ENCODE peak calls at places on chromosomes 1 and 21, in four cellular contexts. K, C, M and I are unnamed samples.

GRCh38 chr1:66571789-66572188 is 37.8 kb downstream of the SGIP1 start:
- DNase-seq in K (no peak), C (no peak), M (no peak), I (no peak)

GRCh38 chr1:38489844-38490270 is 369.7 kb downstream of the RRAGC start:
- DNase-seq in K (no peak), C (peak), M (peak), I (peak)

GRCh38 chr21:15638856-15639549 is 90.8 kb upstream of the USP25 start:
- DNase-seq in K (no peak), C (no peak), M (no peak), I (no peak)

GRCh38 chr1:107668762-107669161 is 296.2 kb downstream of the VAV3 start:
- DNase-seq in K (no peak), C (no peak), M (no peak), I (no peak)

GRCh38 chr1:3618904-3619671 is 5.7 kb upstream of the TPRG1L start:
- DNase-seq in K (peak), C (peak), M (peak), I (peak)

GRCh38 chr1:112594208-112594876 is 24.6 kb downstream of the ST7L start:
- DNase-seq in K (no peak), C (no peak), M (no peak), I (no peak)

GRCh38 chr1:6221210-6221784 is 14.5 kb downstream of the ICMT start:
- DNase-seq in K (no peak), C (no peak), M (no peak), I (no peak)

GRCh38 chr1:19688041-19688842 is 23.6 kb downstream of the HTR6 start:
- DNase-seq in K (no peak), C (no peak), M (peak), I (no peak)

GRCh38 chr1:232226197-232226681 is 403.7 kb downstream of the SIPA1L2 start:
- DNase-seq in K (no peak), C (peak), M (no peak), I (no peak)

GRCh38 chr1:45348020-45348419 is 7.8 kb upstream of the MUTYH start:
- DNase-seq in K (no peak), C (no peak), M (no peak), I (no peak)

GRCh38 chr1:9126511-9126910 is 2.4 kb downstream of the GPR157 start:
- DNase-seq in K (no peak), C (no peak), M (no peak), I (no peak)

GRCh38 chr21:37153935-37154350 is 80.9 kb downstream of the TTC3 start:
- DNase-seq in K (peak), C (peak), M (no peak), I (no peak)

GRCh38 chr1:202959276-202959620 is 1.1 kb upstream of the ADIPOR1 start:
- DNase-seq in K (no peak), C (peak), M (no peak), I (peak)

GRCh38 chr1:92354259-92354658 is 55.4 kb downstream of the RPAP2 start:
- DNase-seq in K (no peak), C (no peak), M (no peak), I (no peak)

GRCh38 chr1:78143673-78144072 is 97.9 kb downstream of the GIPC2 start:
- DNase-seq in K (no peak), C (no peak), M (no peak), I (no peak)

GRCh38 chr1:103788377-103788776 is 38.7 kb downstream of the AMY1C start:
- DNase-seq in K (no peak), C (peak), M (no peak), I (no peak)

DNA sequence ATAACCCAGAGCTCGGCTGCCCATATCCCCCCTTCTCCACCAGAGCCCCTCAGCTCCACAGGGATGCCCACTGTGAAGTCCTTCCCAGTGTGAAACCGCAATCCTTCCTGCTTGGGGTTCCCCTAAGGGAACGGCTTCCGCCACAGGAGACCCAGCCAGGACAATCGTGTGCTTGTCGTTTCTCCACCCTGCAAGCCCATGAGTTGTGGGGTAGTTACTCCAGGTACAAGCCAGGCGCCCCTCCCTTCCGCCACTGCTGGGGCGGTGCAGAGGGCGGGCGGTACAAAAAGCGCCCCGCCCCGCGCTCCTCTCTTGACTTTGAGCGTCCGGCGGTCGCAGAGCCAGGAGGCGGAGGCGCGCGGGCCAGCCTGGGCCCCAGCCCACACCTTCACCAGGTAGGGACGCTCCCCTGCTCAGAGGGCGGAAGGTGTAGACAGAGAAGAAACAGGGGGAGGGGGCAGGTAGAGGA is at the start of gene TINAGL1:
- DNase-seq in K (peak), C (no peak), M (no peak), I (no peak)
- TF ChIP-seq POLR2A in K (peak), C (no peak), M (peak), I (no peak)

GRCh38 chr1:24069817-24070216 is 42.1 kb downstream of the MYOM3 start:
- DNase-seq in K (peak), C (no peak), M (no peak), I (no peak)

GRCh38 chr1:24060482-24060881 is 51.5 kb downstream of the MYOM3 start:
- DNase-seq in K (peak), C (no peak), M (peak), I (no peak)

GRCh38 chr1:24062221-24062620 is 49.7 kb downstream of the MYOM3 start:
- DNase-seq in K (peak), C (no peak), M (peak), I (no peak)

GRCh38 chr1:24067978-24068377 is 44.0 kb downstream of the MYOM3 start:
- DNase-seq in K (no peak), C (no peak), M (no peak), I (no peak)

DNA sequence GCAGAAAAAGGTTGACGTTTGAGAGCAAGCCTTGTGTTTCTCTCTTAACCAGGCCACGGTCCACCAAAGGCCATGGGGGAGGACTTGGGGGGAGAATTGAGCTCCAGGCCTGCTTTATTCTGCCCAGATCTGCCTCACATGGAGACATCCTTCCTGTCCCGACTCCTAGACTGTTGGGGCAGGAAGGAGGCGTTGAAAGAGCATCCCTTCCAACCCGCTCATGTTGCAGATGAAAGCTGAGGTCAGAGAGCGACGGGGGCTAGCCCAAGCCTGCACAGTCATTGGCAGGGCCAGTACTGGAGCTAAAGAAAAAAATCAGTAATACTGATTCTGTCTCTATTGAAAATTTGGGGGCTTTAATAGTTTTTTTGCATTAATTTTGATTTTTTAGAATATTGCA is 46.6 kb downstream of the MYOM3 start:
- DNase-seq in K (peak), C (no peak), M (no peak), I (no peak)
- TF ChIP-seq POLR2A in K (no peak), C (no peak), M (no peak), I (no peak)

DNA sequence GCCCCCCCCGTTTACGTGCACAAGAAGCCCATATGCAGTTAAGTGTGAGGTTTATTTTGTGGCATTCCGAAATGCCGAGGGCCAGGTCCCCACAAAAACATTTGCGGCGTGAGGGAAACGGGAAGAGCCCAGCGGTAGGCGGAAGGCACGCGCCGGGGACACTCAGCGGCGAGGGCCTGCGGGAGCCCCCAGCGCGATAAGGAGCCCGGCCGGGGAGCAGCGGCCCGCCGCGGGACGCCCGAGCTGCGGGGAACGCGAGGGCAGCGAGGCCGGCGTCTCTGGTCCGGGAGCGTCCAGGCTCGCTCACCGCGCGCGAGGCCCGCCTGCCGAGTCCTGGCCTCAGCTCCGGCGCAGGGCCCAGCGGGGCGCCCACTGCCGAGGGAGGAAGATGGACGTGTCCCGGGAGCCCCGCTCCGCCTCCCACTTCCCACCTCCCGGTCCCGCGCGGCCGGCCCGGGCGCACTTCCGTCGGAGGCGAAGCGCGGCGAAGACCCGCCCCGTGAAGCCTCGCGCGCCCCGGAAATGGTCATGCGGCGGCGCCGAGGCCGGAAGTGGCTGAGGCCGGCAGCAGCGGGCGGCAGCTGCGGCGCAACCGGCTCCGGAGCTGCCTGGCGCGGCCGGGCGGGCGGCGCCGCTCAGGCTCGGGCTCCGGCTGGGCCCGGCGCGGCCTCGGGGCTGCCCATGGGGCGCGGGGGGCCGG is at the start of gene TRAPPC10:
- DNase-seq in K (peak), C (peak), M (peak), I (peak)
- TF ChIP-seq POLR2A in K (peak), C (peak), M (peak), I (peak)

DNA sequence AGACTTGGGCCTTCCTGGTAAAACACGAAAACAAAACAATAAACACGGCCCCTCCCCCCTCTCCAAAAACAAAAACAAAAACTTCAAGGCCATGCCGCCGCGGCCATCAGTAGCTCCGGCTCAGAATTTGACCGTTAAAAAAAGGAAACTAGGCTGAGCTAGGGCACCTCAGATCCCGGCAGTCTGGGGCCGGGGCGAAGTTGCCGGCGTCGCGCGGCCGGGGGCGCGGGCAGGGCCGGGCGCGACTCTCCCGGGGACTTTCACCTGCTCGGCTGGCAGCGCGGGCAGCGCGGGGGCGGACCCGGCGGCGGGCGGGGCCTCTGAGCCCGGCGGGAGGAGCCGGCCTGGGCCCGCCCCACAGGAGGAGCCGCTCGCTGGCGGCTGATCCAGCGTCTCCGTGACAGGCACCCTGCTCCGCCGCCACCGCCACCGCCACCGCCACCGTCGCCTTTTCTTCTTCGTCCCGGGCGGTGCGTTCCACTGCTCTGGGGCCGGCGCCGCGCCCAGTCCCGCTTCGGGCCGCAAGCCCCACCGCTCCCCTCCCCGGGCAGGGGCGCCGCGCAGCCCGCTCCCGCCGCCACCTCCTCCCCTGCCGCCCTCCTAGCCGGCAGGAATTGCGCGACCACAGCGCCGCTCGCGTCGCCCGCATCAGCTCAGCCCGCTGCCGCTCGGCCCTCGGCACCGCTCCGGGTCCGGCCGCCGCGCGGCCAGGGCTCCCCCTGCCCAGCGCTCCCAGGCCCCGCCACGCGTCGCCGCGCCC is at the start of gene NOS1AP:
- DNase-seq in K (peak), C (peak), M (peak), I (peak)
- TF ChIP-seq POLR2A in K (no peak), C (no peak), M (no peak), I (no peak)

GRCh38 chr1:160996195-160996594 is 24.8 kb downstream of the F11R start:
- DNase-seq in K (no peak), C (no peak), M (no peak), I (no peak)
- TF ChIP-seq POLR2A in K (no peak), C (no peak), M (no peak), I (no peak)

GRCh38 chr1:2235300-2235998 is 7.3 kb downstream of the SKI start:
- DNase-seq in K (no peak), C (no peak), M (peak), I (no peak)
- TF ChIP-seq POLR2A in K (no peak), C (no peak), M (no peak), I (no peak)

DNA sequence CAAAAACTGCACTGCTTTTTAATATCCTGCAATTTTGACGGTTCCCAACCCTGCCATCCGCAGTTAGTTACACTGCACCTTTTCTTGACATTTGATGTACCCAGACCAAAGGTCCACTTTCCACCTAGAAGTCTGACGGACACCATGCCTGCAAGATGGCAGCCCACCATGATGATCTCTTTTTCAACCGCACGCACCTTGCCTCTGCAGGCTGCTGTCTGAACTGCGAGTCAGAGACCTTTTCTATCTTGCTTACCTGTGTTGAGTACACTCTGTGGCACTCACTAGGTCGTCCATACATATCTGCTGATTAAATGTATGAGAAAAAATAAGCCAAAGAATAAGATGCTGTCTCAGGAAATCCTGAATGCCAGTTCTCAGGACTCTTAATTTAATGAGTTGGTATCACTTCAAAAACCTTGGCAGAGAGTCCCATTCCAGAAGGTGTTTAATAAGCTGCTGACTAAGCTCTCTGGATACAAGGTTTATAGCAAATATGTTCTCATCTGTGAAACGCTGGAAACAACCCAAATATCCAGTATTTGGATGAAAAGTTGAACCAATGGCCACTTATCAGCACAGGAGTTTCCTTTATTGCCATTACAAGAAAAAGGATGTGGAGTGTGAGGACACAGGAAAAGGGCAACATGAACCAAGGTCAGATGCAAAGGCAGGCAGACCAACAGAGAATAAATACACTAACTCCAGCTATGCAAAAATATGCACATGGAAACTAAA is 37.9 kb downstream of the GNG12 start:
- DNase-seq in K (no peak), C (no peak), M (no peak), I (no peak)
- TF ChIP-seq POLR2A in K (no peak), C (no peak), M (no peak), I (no peak)

GRCh38 chr1:165253818-165254254 is 102.7 kb downstream of the LMX1A start:
- DNase-seq in K (no peak), C (no peak), M (no peak), I (no peak)
- TF ChIP-seq POLR2A in K (no peak), C (no peak), M (no peak), I (no peak)